ENCODE peak calls at places on chromosomes 11 and 22, in nine cellular contexts. One of them, this sample, is unnamed.

GRCh38 chr11:99199336-99199735 is 178.6 kb downstream of the CNTN5 start:
- DNase-seq in body of pancreas: no peak
- DNase-seq in adrenal gland: no peak
- DNase-seq in lung: no peak
- DNase-seq in Panc1: no peak
- DNase-seq in testis: no peak
- DNase-seq in left ventricle myocardium inferior: no peak
- DNase-seq in CD8-positive, alpha-beta T cell: no peak
- DNase-seq in uterus: no peak
- DNase-seq in this sample: peak

GRCh38 chr11:68312117-68312779 is at the start of gene LRP5:
- DNase-seq in CD8-positive, alpha-beta T cell: no peak
- DNase-seq in lung: no peak
- DNase-seq in uterus: no peak
- DNase-seq in Panc1: no peak
- DNase-seq in adrenal gland: no peak
- DNase-seq in left ventricle myocardium inferior: peak
- DNase-seq in body of pancreas: no peak
- DNase-seq in testis: no peak
- DNase-seq in this sample: peak

GRCh38 chr22:44159230-44159629 is 21.5 kb upstream of the PARVG start:
- DNase-seq in left ventricle myocardium inferior: no peak
- DNase-seq in testis: no peak
- DNase-seq in uterus: peak
- DNase-seq in CD8-positive, alpha-beta T cell: no peak
- DNase-seq in adrenal gland: no peak
- DNase-seq in body of pancreas: no peak
- DNase-seq in Panc1: no peak
- DNase-seq in lung: no peak
- DNase-seq in this sample: no peak

GRCh38 chr22:37218771-37219411 is 6.6 kb upstream of the SSTR3 start:
- DNase-seq in left ventricle myocardium inferior: no peak
- DNase-seq in testis: no peak
- DNase-seq in adrenal gland: no peak
- DNase-seq in uterus: no peak
- DNase-seq in body of pancreas: no peak
- DNase-seq in Panc1: no peak
- DNase-seq in lung: no peak
- DNase-seq in CD8-positive, alpha-beta T cell: peak
- DNase-seq in this sample: no peak

GRCh38 chr11:65279713-65280459 is 18.1 kb downstream of the POLA2 start:
- DNase-seq in Panc1: peak
- DNase-seq in CD8-positive, alpha-beta T cell: no peak
- DNase-seq in testis: no peak
- DNase-seq in body of pancreas: no peak
- DNase-seq in lung: no peak
- DNase-seq in adrenal gland: peak
- DNase-seq in uterus: peak
- DNase-seq in left ventricle myocardium inferior: no peak
- DNase-seq in this sample: no peak

GRCh38 chr22:31068970-31069369 is 12.1 kb upstream of the SMTN start:
- DNase-seq in testis: no peak
- DNase-seq in body of pancreas: no peak
- DNase-seq in Panc1: no peak
- DNase-seq in left ventricle myocardium inferior: no peak
- DNase-seq in adrenal gland: no peak
- DNase-seq in CD8-positive, alpha-beta T cell: no peak
- DNase-seq in lung: no peak
- DNase-seq in uterus: no peak
- DNase-seq in this sample: no peak

GRCh38 chr11:98545544-98546175 is 475.1 kb upstream of the CNTN5 start:
- DNase-seq in adrenal gland: no peak
- DNase-seq in lung: no peak
- DNase-seq in testis: no peak
- DNase-seq in CD8-positive, alpha-beta T cell: no peak
- DNase-seq in uterus: no peak
- DNase-seq in Panc1: no peak
- DNase-seq in left ventricle myocardium inferior: no peak
- DNase-seq in body of pancreas: no peak
- DNase-seq in this sample: no peak

GRCh38 chr22:44382461-44383038 is 69.8 kb upstream of the SHISAL1 start:
- DNase-seq in lung: no peak
- DNase-seq in body of pancreas: no peak
- DNase-seq in Panc1: no peak
- DNase-seq in left ventricle myocardium inferior: no peak
- DNase-seq in CD8-positive, alpha-beta T cell: no peak
- DNase-seq in testis: peak
- DNase-seq in adrenal gland: no peak
- DNase-seq in uterus: no peak
- DNase-seq in this sample: no peak

GRCh38 chr11:13776134-13776815 is 107.8 kb downstream of the FAR1 start:
- DNase-seq in adrenal gland: no peak
- DNase-seq in CD8-positive, alpha-beta T cell: peak
- DNase-seq in lung: no peak
- DNase-seq in body of pancreas: no peak
- DNase-seq in Panc1: no peak
- DNase-seq in uterus: no peak
- DNase-seq in left ventricle myocardium inferior: no peak
- DNase-seq in testis: no peak
- DNase-seq in this sample: no peak

GRCh38 chr11:36509265-36509664 is 807 bp downstream of the TRAF6 start:
- DNase-seq in adrenal gland: no peak
- DNase-seq in left ventricle myocardium inferior: no peak
- DNase-seq in CD8-positive, alpha-beta T cell: peak
- DNase-seq in Panc1: no peak
- DNase-seq in lung: no peak
- DNase-seq in uterus: no peak
- DNase-seq in body of pancreas: no peak
- DNase-seq in testis: peak
- DNase-seq in this sample: peak

GRCh38 chr11:113240389-113240788 is 74.0 kb upstream of the TTC12 start:
- DNase-seq in testis: no peak
- DNase-seq in lung: no peak
- DNase-seq in Panc1: no peak
- DNase-seq in CD8-positive, alpha-beta T cell: no peak
- DNase-seq in uterus: no peak
- DNase-seq in body of pancreas: no peak
- DNase-seq in left ventricle myocardium inferior: no peak
- DNase-seq in adrenal gland: no peak
- DNase-seq in this sample: no peak

GRCh38 chr11:66727883-66728759 is 895 bp downstream of the SPTBN2 start:
- DNase-seq in left ventricle myocardium inferior: no peak
- DNase-seq in uterus: no peak
- DNase-seq in adrenal gland: no peak
- DNase-seq in Panc1: no peak
- DNase-seq in body of pancreas: no peak
- DNase-seq in CD8-positive, alpha-beta T cell: no peak
- DNase-seq in lung: no peak
- DNase-seq in testis: no peak
- DNase-seq in this sample: no peak

GRCh38 chr22:29012923-29013322 is 48.7 kb downstream of the C22orf31 start:
- DNase-seq in uterus: no peak
- DNase-seq in body of pancreas: no peak
- DNase-seq in Panc1: no peak
- DNase-seq in CD8-positive, alpha-beta T cell: no peak
- DNase-seq in adrenal gland: no peak
- DNase-seq in lung: no peak
- DNase-seq in testis: no peak
- DNase-seq in left ventricle myocardium inferior: no peak
- DNase-seq in this sample: no peak

GRCh38 chr22:29018293-29019189 is 43.1 kb downstream of the C22orf31 start:
- DNase-seq in uterus: no peak
- DNase-seq in testis: no peak
- DNase-seq in body of pancreas: no peak
- DNase-seq in lung: no peak
- DNase-seq in Panc1: no peak
- DNase-seq in CD8-positive, alpha-beta T cell: no peak
- DNase-seq in left ventricle myocardium inferior: no peak
- DNase-seq in adrenal gland: no peak
- DNase-seq in this sample: no peak

GRCh38 chr22:29014773-29015172 is 46.9 kb downstream of the C22orf31 start:
- DNase-seq in CD8-positive, alpha-beta T cell: no peak
- DNase-seq in adrenal gland: no peak
- DNase-seq in uterus: no peak
- DNase-seq in testis: no peak
- DNase-seq in left ventricle myocardium inferior: no peak
- DNase-seq in lung: no peak
- DNase-seq in body of pancreas: no peak
- DNase-seq in Panc1: no peak
- DNase-seq in this sample: no peak

GRCh38 chr22:29014301-29014700 is 47.3 kb downstream of the C22orf31 start:
- DNase-seq in body of pancreas: no peak
- DNase-seq in adrenal gland: no peak
- DNase-seq in Panc1: no peak
- DNase-seq in testis: no peak
- DNase-seq in CD8-positive, alpha-beta T cell: no peak
- DNase-seq in lung: no peak
- DNase-seq in left ventricle myocardium inferior: no peak
- DNase-seq in uterus: no peak
- DNase-seq in this sample: no peak

DNA sequence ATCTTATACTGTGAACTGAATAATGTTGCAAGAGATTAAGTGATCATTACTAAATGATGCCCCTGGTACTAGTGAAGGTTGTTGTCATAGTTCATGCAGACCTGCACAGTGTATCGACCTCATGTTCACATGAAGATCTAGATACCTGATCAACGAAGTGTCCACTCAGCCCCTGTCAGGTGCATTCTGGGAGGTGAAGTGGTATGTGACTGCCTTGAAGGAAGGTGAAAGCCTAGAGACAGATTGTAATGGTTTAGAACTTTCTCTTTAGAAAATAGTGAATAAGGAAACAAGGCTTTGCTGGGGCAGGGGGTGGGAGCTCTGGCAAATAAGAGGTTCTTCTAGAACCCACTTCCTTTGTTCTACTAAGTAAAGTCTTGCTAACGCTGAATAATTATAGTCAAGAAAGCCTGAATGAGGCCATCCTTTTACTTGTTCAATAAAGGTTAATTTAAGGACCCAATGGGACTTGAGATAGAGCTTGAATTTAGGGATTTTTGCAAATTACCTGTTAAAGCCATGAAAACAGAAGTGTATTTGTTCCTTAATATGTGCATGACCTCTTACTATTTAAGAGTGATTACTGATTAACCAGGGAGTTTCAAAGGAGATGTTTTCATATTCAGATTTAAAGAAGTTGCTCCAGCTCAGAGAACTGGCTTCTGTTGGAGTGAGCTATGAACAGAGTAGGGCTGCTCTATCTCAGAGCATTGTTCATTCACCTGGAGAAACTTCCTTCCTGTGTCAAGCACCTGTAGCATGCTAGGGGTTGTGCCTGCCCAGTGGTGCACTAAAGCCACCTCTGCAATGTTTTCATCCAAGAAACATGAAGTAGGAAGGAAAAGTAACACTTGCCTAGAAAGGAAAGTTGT is 45.3 kb downstream of the C22orf31 start:
- DNase-seq in testis: no peak
- DNase-seq in adrenal gland: no peak
- DNase-seq in left ventricle myocardium inferior: no peak
- DNase-seq in uterus: no peak
- DNase-seq in lung: no peak
- DNase-seq in Panc1: no peak
- DNase-seq in body of pancreas: no peak
- DNase-seq in CD8-positive, alpha-beta T cell: no peak
- DNase-seq in this sample: peak
- H3K27ac ChIP-seq in testis: no peak
- H3K27ac ChIP-seq in adrenal gland: no peak
- H3K27ac ChIP-seq in left ventricle myocardium inferior: no peak
- H3K27ac ChIP-seq in uterus: no peak
- H3K27ac ChIP-seq in lung: no peak
- H3K27ac ChIP-seq in Panc1: no peak
- H3K27ac ChIP-seq in body of pancreas: peak
- H3K27ac ChIP-seq in CD8-positive, alpha-beta T cell: no peak
- H3K27ac ChIP-seq in this sample: peak

GRCh38 chr11:80327971-80328614 is 887.3 kb upstream of the TENM4 start:
- DNase-seq in testis: no peak
- DNase-seq in lung: no peak
- DNase-seq in CD8-positive, alpha-beta T cell: no peak
- DNase-seq in uterus: no peak
- DNase-seq in body of pancreas: no peak
- DNase-seq in Panc1: no peak
- DNase-seq in left ventricle myocardium inferior: no peak
- DNase-seq in adrenal gland: no peak
- DNase-seq in this sample: no peak
- H3K27ac ChIP-seq in testis: no peak
- H3K27ac ChIP-seq in lung: no peak
- H3K27ac ChIP-seq in CD8-positive, alpha-beta T cell: no peak
- H3K27ac ChIP-seq in uterus: no peak
- H3K27ac ChIP-seq in body of pancreas: no peak
- H3K27ac ChIP-seq in Panc1: no peak
- H3K27ac ChIP-seq in left ventricle myocardium inferior: no peak
- H3K27ac ChIP-seq in adrenal gland: no peak
- H3K27ac ChIP-seq in this sample: no peak

GRCh38 chr11:114524122-114524521 is 35.6 kb downstream of the NXPE1 start:
- DNase-seq in Panc1: no peak
- DNase-seq in uterus: no peak
- DNase-seq in testis: no peak
- DNase-seq in lung: no peak
- DNase-seq in CD8-positive, alpha-beta T cell: no peak
- DNase-seq in body of pancreas: no peak
- DNase-seq in left ventricle myocardium inferior: no peak
- DNase-seq in adrenal gland: no peak
- DNase-seq in this sample: no peak
- H3K27ac ChIP-seq in Panc1: no peak
- H3K27ac ChIP-seq in uterus: no peak
- H3K27ac ChIP-seq in testis: no peak
- H3K27ac ChIP-seq in lung: no peak
- H3K27ac ChIP-seq in CD8-positive, alpha-beta T cell: no peak
- H3K27ac ChIP-seq in body of pancreas: no peak
- H3K27ac ChIP-seq in left ventricle myocardium inferior: no peak
- H3K27ac ChIP-seq in adrenal gland: no peak
- H3K27ac ChIP-seq in this sample: no peak

GRCh38 chr11:77557553-77557952 is 32.2 kb upstream of the AQP11 start:
- DNase-seq in uterus: no peak
- DNase-seq in CD8-positive, alpha-beta T cell: no peak
- DNase-seq in left ventricle myocardium inferior: no peak
- DNase-seq in Panc1: peak
- DNase-seq in body of pancreas: no peak
- DNase-seq in lung: no peak
- DNase-seq in adrenal gland: no peak
- DNase-seq in testis: no peak
- DNase-seq in this sample: no peak

GRCh38 chr11:77561257-77561656 is 28.5 kb upstream of the AQP11 start:
- DNase-seq in left ventricle myocardium inferior: no peak
- DNase-seq in adrenal gland: no peak
- DNase-seq in CD8-positive, alpha-beta T cell: no peak
- DNase-seq in testis: no peak
- DNase-seq in uterus: no peak
- DNase-seq in body of pancreas: no peak
- DNase-seq in Panc1: no peak
- DNase-seq in lung: no peak
- DNase-seq in this sample: no peak

GRCh38 chr11:77559686-77560425 is 29.9 kb upstream of the AQP11 start:
- DNase-seq in adrenal gland: peak
- DNase-seq in lung: no peak
- DNase-seq in body of pancreas: no peak
- DNase-seq in uterus: no peak
- DNase-seq in left ventricle myocardium inferior: no peak
- DNase-seq in testis: no peak
- DNase-seq in CD8-positive, alpha-beta T cell: no peak
- DNase-seq in Panc1: peak
- DNase-seq in this sample: no peak

GRCh38 chr11:77558380-77558779 is 31.4 kb upstream of the AQP11 start:
- DNase-seq in Panc1: no peak
- DNase-seq in body of pancreas: no peak
- DNase-seq in uterus: no peak
- DNase-seq in testis: no peak
- DNase-seq in CD8-positive, alpha-beta T cell: no peak
- DNase-seq in adrenal gland: no peak
- DNase-seq in left ventricle myocardium inferior: no peak
- DNase-seq in lung: peak
- DNase-seq in this sample: no peak

GRCh38 chr11:77560605-77561004 is 29.1 kb upstream of the AQP11 start:
- DNase-seq in lung: peak
- DNase-seq in Panc1: no peak
- DNase-seq in testis: no peak
- DNase-seq in uterus: no peak
- DNase-seq in CD8-positive, alpha-beta T cell: no peak
- DNase-seq in left ventricle myocardium inferior: no peak
- DNase-seq in body of pancreas: no peak
- DNase-seq in adrenal gland: peak
- DNase-seq in this sample: no peak
- H3K27ac ChIP-seq in lung: no peak
- H3K27ac ChIP-seq in Panc1: no peak
- H3K27ac ChIP-seq in testis: no peak
- H3K27ac ChIP-seq in uterus: no peak
- H3K27ac ChIP-seq in CD8-positive, alpha-beta T cell: no peak
- H3K27ac ChIP-seq in left ventricle myocardium inferior: no peak
- H3K27ac ChIP-seq in body of pancreas: no peak
- H3K27ac ChIP-seq in adrenal gland: peak
- H3K27ac ChIP-seq in this sample: no peak